ENCODE peak calls at places on chromosome 10, in four cellular contexts. B is HCT116, G is HepG2, P is K562. Q is an unnamed sample. For H3K27me3, the result is how much of the 10 kb centered on the place peaks cover.

GRCh38 chr10:15333909-15334649 is 37.0 kb downstream of the FAM171A1 start:
- DNase-seq in G (peak), P (no peak), B (no peak), Q (no peak)

GRCh38 chr10:109018892-109019507 is 904.3 kb downstream of the XPNPEP1 start:
- DNase-seq in G (no peak), P (no peak), B (no peak), Q (peak)

GRCh38 chr10:1123972-1124371 is 67.8 kb downstream of the WDR37 start:
- DNase-seq in P (no peak), B (no peak), G (no peak), Q (no peak)

GRCh38 chr10:522350-522749 is 167.1 kb downstream of the DIP2C start:
- DNase-seq in P (no peak), B (no peak), G (no peak), Q (no peak)

GRCh38 chr10:663844-664243 is 25.6 kb downstream of the DIP2C start:
- DNase-seq in B (no peak), P (no peak), G (no peak), Q (no peak)

GRCh38 chr10:72088879-72089585 is 681 bp upstream of the SPOCK2 start:
- DNase-seq in B (no peak), G (peak), P (no peak), Q (no peak)

GRCh38 chr10:58638406-58638805 is 125.7 kb downstream of the BICC1 start:
- DNase-seq in P (no peak), B (no peak), G (no peak), Q (no peak)

GRCh38 chr10:71087622-71088021 is 124.7 kb upstream of the UNC5B start:
- DNase-seq in P (peak), B (no peak), G (no peak), Q (no peak)

GRCh38 chr10:125700355-125700911 is 17.5 kb upstream of the TEX36 start:
- DNase-seq in P (no peak), G (no peak), B (no peak), Q (no peak)

GRCh38 chr10:110327262-110327914 is 22.7 kb upstream of the SMNDC1 start:
- DNase-seq in G (no peak), P (no peak), B (no peak), Q (no peak)

GRCh38 chr10:110857265-110858158 is 14.2 kb upstream of the PDCD4 start:
- DNase-seq in G (peak), B (no peak), P (peak), Q (no peak)

GRCh38 chr10:71512794-71513379 is 116.2 kb downstream of the CDH23 start:
- DNase-seq in G (peak), B (peak), P (no peak), Q (no peak)

GRCh38 chr10:101172741-101173140 is 41.6 kb downstream of the TLX1 start:
- DNase-seq in B (no peak), P (no peak), G (no peak), Q (no peak)

GRCh38 chr10:6213257-6213905 is 10.6 kb downstream of the PFKFB3 start:
- DNase-seq in P (no peak), G (no peak), B (no peak), Q (no peak)

GRCh38 chr10:50582766-50583762 is 40.7 kb downstream of the SGMS1 start:
- DNase-seq in P (peak), B (no peak), G (no peak), Q (no peak)

GRCh38 chr10:70931168-70931805 is 42.9 kb upstream of the PCBD1 start:
- DNase-seq in G (no peak), B (no peak), P (no peak), Q (no peak)

GRCh38 chr10:84176836-84177474 is 3.4 kb downstream of the GPR15LG start:
- DNase-seq in P (no peak), G (no peak), B (no peak), Q (no peak)

GRCh38 chr10:87860156-87860795 is 3.1 kb downstream of the KLLN start:
- DNase-seq in P (no peak), B (no peak), G (peak), Q (peak)

GRCh38 chr10:51233337-51234100 is 159.2 kb downstream of the PRKG1 start:
- DNase-seq in B (no peak), G (no peak), P (no peak), Q (no peak)

GRCh38 chr10:87818505-87819273 is 663 bp upstream of the ATAD1 start:
- DNase-seq in P (peak), B (no peak), G (no peak), Q (peak)

GRCh38 chr10:51602326-51602725 is 97.1 kb downstream of the CSTF2T start:
- DNase-seq in P (no peak), B (no peak), G (no peak), Q (no peak)

GRCh38 chr10:11775412-11775811 is 33.2 kb downstream of the ECHDC3 start:
- DNase-seq in P (no peak), B (no peak), G (no peak), Q (no peak)

GRCh38 chr10:19877466-19878255 is 61.4 kb downstream of the PLXDC2 start:
- DNase-seq in B (no peak), P (no peak), G (no peak), Q (no peak)

GRCh38 chr10:42981358-42982236 is 95.3 kb upstream of the RET start:
- DNase-seq in B (no peak), P (peak), G (no peak), Q (no peak)

GRCh38 chr10:42519079-42519478 is 119.3 kb downstream of the ZNF33B start:
- DNase-seq in P (no peak), B (no peak), G (no peak), Q (no peak)

DNA sequence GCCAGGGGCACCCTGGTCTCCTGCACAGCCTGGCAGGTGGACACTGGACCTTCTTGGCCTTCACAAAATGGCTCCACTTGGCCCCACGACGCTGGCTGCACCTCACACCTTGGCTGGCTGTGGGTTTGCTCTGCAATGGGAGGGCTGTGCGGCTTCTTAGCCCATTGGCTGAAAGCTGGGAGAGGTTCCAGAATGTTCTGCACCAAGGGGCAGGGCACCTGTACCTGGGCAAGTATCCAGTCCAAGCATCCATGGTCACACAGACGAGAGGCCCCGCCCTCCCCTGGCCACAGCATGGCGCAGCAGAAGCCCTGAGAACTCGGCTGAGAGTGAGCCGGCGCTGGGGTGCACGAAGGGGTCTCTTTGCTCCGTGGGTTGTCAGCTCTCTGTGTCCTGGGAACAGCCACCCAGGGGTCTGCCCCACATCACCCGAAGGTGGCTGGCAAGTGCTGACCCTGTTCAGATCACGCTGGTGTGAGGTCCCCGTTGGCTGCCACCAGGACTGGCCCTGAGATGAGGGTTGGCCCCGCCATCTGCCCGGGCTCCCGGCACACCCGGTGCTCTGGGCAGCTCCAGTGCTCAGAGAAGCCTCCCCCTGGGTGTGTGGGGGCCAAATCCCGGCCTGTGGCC is 19.5 kb upstream of the ADGRA1 start:
- DNase-seq in G (no peak), B (no peak), P (no peak), Q (no peak)
- H3K27me3 ChIP-seq in G (under half), B (under half), P (under half), Q (under half)

GRCh38 chr10:75395171-75395954 is 6.2 kb downstream of the ZNF503 start:
- DNase-seq in B (no peak), G (no peak), P (peak), Q (no peak)
- H3K4me3 ChIP-seq in B (peak), G (no peak), P (no peak), Q (peak)

DNA sequence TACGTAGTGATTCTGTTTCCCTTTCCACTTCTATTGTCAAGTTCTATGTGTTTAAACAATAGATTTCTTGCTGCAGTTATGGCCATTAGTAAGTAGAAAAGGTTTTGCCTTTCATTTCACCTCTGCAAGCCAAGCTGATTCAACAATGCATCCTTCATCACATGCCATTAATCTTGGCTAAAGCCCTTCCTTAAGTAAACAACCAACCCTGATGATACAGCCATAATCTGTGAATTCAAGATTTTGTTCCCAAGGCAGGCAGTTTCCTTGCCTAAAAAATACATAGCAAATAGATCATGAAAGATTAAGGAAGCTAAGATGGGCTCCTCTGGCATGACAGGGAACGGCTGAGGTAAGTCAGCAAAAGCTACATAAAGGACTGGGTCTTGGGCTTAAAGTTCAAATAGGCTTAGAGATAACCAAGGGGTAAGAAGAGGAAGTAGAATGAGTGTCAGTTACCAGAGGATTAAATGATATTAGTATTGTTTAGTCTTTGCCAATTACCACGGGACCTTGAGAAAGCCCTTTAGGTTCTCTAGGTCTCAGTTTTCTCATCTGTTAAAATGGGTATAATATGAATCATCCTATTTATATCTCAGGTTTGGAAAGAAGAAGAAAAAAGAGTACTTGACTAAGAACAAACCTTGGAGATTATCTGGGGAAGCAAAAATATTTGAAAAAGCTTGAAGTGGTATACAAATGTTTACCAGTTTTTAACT is 35.9 kb upstream of the ANK3 start:
- DNase-seq in B (no peak), G (no peak), P (no peak), Q (no peak)
- TF ChIP-seq TCF7L2 in B (no peak), G (no peak), P (no peak), Q (no peak)

GRCh38 chr10:96493254-96493653 is 20.5 kb downstream of the TLL2 start:
- DNase-seq in P (no peak), B (no peak), G (no peak), Q (no peak)
- H3K27me3 ChIP-seq in P (under half), B (under half), G (under half), Q (under half)

GRCh38 chr10:104351067-104351681 is 2.5 kb upstream of the CFAP58 start:
- DNase-seq in G (no peak), B (no peak), P (no peak), Q (no peak)
- H3K4me3 ChIP-seq in G (no peak), B (no peak), P (no peak), Q (no peak)

GRCh38 chr10:112967200-112967599 is 17.2 kb downstream of the TCF7L2 start:
- DNase-seq in G (no peak), B (no peak), P (no peak), Q (no peak)
- TF ChIP-seq TCF7L2 in G (no peak), B (no peak), P (no peak), Q (no peak)

DNA sequence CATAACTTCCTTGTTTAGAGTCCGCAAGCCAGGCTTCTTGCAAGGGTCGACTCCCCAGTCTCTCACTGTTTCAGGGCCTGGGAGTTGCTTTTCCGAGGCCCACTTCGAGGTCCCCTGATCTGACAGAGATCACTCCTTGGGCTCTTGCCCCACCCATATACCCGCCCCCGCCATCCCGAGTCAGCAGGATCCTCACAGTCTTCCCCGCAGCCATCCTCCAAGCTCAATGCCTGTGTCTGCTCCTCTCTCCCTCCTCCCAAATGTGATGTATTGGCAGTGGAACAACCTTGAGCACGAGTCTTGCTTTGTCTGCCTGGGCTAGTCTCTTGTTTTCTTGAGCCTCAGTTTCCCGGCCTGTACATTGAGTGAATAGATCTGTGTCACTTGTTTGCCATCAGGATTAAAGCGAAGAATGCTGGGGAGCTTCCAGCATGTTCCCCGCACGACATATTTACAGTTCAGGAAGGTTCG is 2.4 kb upstream of the HMX2 start:
- DNase-seq in G (no peak), P (no peak), B (no peak), Q (no peak)
- H3K27me3 ChIP-seq in G (under half), P (under half), B (under half), Q (under half)

DNA sequence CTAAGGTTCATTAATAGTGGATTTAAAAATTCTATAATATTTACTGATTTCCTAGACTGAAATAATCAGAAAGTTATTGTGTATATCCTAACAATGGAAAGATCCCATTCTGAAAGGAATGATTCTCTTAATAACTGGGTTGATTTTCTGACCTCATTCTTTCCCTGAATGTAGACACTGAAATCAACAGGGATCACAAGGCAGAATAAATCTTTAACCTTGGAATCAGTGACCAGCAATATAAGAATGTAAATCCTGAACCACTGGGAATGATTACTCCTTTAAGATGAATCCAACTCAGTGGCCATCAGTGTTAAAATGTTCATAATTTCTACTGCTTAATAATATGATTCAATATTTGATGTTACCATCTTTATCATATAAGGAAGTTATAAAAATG is 47.6 kb downstream of the ANKRD26 start:
- DNase-seq in B (no peak), G (no peak), P (no peak), Q (no peak)
- H3K4me3 ChIP-seq in B (no peak), G (no peak), P (no peak), Q (no peak)

GRCh38 chr10:69093933-69094332 is 6.0 kb downstream of the SRGN start:
- DNase-seq in P (peak), B (peak), G (peak), Q (no peak)
- TF ChIP-seq TCF7L2 in P (no peak), B (no peak), G (no peak), Q (no peak)

GRCh38 chr10:23189024-23189423 is 3.1 kb upstream of the PTF1A start:
- DNase-seq in G (no peak), B (no peak), P (no peak), Q (no peak)
- H3K27me3 ChIP-seq in G (under half), B (under half), P (under half), Q (under half)